ENCODE peak calls at places on chromosome 13, in eight cellular contexts. Z, D, X, W, R, P, J and Q are unnamed samples. For H3K9me3, the result is how much of the 10 kb centered on the place peaks cover.

GRCh38 chr13:107834268-107834667 is 381.1 kb downstream of the LIG4 start:
- DNase-seq in J (peak), Z (no peak), X (no peak), W (no peak), D (no peak), P (no peak), R (no peak), Q (no peak)

GRCh38 chr13:103403814-103404213 is 337.6 kb upstream of the SLC10A2 start:
- DNase-seq in Z (no peak), R (no peak), D (no peak), P (no peak), X (no peak), J (no peak), W (no peak), Q (no peak)

GRCh38 chr13:113141591-113141950 is 16.9 kb upstream of the PROZ start:
- DNase-seq in X (no peak), P (no peak), D (no peak), J (no peak), Z (no peak), W (no peak), R (no peak), Q (no peak)

GRCh38 chr13:32407854-32408253 is 20.1 kb downstream of the N4BP2L1 start:
- DNase-seq in X (no peak), R (no peak), J (no peak), P (no peak), D (no peak), Z (no peak), W (no peak), Q (no peak)

GRCh38 chr13:113418722-113419049 is 34.6 kb downstream of the ADPRHL1 start:
- DNase-seq in Z (no peak), X (no peak), W (no peak), R (no peak), J (no peak), P (no peak), D (no peak), Q (no peak)

GRCh38 chr13:30615851-30616311 is 1.8 kb upstream of the USPL1 start:
- DNase-seq in D (no peak), W (no peak), X (peak), P (no peak), R (no peak), Z (peak), J (peak), Q (no peak)

GRCh38 chr13:53052675-53053074 is 24.1 kb downstream of the OLFM4 start:
- DNase-seq in W (no peak), P (no peak), R (no peak), J (no peak), X (no peak), D (no peak), Z (no peak), Q (no peak)

GRCh38 chr13:112955956-112956355 is 13.1 kb upstream of the MCF2L start:
- DNase-seq in J (no peak), W (peak), P (no peak), X (no peak), Z (no peak), D (no peak), R (no peak), Q (no peak)

GRCh38 chr13:43783820-43784219 is 3.0 kb downstream of the ENOX1 start:
- DNase-seq in Z (peak), D (no peak), P (no peak), J (peak), W (no peak), R (no peak), X (no peak), Q (no peak)

GRCh38 chr13:42485272-42485671 is 88.7 kb upstream of the TNFSF11 start:
- DNase-seq in Z (no peak), D (no peak), J (no peak), P (no peak), X (no peak), W (no peak), R (no peak), Q (no peak)

GRCh38 chr13:102846261-102847015 is 606 bp downstream of the ERCC5 start:
- DNase-seq in X (no peak), R (no peak), D (no peak), J (peak), Z (peak), P (peak), W (no peak), Q (no peak)

GRCh38 chr13:73849292-73849691 is 284.9 kb downstream of the KLF12 start:
- DNase-seq in P (no peak), X (no peak), R (no peak), Z (peak), W (no peak), J (peak), D (no peak), Q (no peak)

GRCh38 chr13:43908156-43909126 is 28.7 kb downstream of the LACC1 start:
- DNase-seq in P (no peak), J (peak), Z (peak), W (no peak), X (peak), D (no peak), R (peak), Q (no peak)

GRCh38 chr13:45381196-45381595 is 37.0 kb downstream of the SLC25A30 start:
- DNase-seq in X (no peak), D (no peak), Z (no peak), P (no peak), J (no peak), W (no peak), R (no peak), Q (no peak)

GRCh38 chr13:87087741-87088140 is 583.4 kb upstream of the SLITRK5 start:
- DNase-seq in W (no peak), J (peak), P (no peak), Z (no peak), D (no peak), R (no peak), X (no peak), Q (no peak)

GRCh38 chr13:54484166-54484565 is 1455.6 kb downstream of the OLFM4 start:
- DNase-seq in R (no peak), X (no peak), J (no peak), P (no peak), Z (no peak), D (no peak), W (no peak), Q (no peak)

GRCh38 chr13:54486421-54487166 is 1458.0 kb downstream of the OLFM4 start:
- DNase-seq in P (no peak), W (no peak), D (no peak), Z (no peak), X (no peak), R (no peak), J (no peak), Q (no peak)

GRCh38 chr13:54492995-54493394 is 1464.4 kb downstream of the OLFM4 start:
- DNase-seq in D (no peak), R (no peak), Z (no peak), X (no peak), J (no peak), P (no peak), W (no peak), Q (no peak)

GRCh38 chr13:54489359-54489758 is 1460.7 kb downstream of the OLFM4 start:
- DNase-seq in J (no peak), P (no peak), R (no peak), Z (no peak), X (no peak), W (no peak), D (no peak), Q (no peak)
- H3K9me3 ChIP-seq in J (under half), P (under half), R (under half), Z (under half), X (under half), W (under half), D (under half), Q (under half)

GRCh38 chr13:51271528-51272070 is 49.4 kb downstream of the FAM124A start:
- DNase-seq in Z (peak), R (no peak), D (no peak), J (peak), X (no peak), W (no peak), P (no peak), Q (no peak)
- H3K4me3 ChIP-seq in Z (no peak), R (no peak), D (no peak), J (no peak), X (no peak), W (no peak), P (no peak), Q (no peak)

DNA sequence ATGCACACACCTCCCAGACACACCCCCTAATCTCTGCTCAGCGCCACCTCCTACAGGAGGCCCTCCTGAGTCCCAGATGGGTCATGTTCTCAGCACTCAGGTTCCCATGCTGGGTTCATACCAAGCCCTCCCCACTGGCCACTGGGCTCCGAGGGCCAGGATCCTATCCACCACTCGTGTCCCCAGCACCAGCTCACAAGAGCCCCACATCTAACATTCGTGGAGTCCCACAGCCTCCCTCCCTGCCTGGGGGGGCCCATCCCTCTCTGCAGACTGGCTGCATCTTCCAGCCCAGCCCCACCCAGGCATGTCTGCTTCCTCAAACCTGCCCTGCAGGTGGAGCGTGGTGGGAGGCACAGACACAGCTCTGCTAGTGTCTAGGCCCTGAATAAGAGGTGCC is 227.4 kb downstream of the TUBA3C start:
- DNase-seq in Z (no peak), R (no peak), P (no peak), D (no peak), W (peak), J (no peak), X (no peak), Q (no peak)
- H3K9me3 ChIP-seq in Z (under half), R (half or more), P (under half), D (under half), W (under half), J (under half), X (under half), Q (under half)

DNA sequence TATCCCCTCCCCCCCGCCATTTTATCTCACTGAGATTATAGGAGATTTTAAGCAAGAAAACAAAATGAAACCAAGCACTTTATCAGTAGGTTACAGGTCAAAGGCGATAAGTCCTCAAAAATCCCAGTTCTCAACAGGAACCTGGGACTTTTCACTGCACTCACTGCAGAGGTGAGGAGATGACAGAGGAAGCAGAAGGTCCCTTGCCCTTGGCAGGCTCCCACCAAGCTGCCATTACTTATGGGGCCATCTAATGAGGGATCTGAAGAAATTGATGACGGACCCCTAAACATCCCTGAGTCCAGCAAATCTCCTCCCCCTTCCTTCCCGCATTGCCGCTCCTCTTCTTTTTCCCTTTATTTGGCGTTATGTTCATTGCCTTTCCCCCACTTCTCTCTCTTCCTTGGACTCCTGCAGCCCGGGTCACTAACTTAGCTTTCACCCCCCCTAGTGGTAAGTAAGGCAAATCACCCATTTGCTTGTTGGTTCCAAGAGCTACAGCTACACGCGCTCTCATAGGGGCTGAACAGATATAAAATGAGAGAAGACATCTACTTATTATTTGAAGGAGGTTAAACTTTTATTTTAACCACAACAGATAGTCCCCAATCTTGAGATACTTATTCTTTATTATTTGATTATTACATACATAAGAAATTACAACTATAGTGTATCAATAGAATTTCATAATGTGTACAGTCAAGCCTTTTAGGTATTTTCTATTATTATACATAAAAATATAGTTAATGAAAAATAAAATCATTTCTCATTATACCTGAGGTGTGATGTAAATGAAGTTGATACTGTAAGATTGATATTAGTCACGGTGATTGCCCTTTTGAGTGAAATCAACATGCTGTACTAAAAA is 52.0 kb upstream of the ARGLU1 start:
- DNase-seq in Z (peak), D (no peak), R (peak), P (no peak), X (peak), W (no peak), J (peak), Q (no peak)
- H3K4me3 ChIP-seq in Z (no peak), D (no peak), R (no peak), P (peak), X (no peak), W (no peak), J (peak), Q (no peak)

GRCh38 chr13:105774739-105775460 is 760.6 kb downstream of the EFNB2 start:
- DNase-seq in J (peak), W (no peak), R (no peak), D (no peak), X (no peak), Z (no peak), P (no peak), Q (no peak)
- H3K9me3 ChIP-seq in J (under half), W (under half), R (under half), D (under half), X (under half), Z (under half), P (under half), Q (under half)

GRCh38 chr13:80339841-80340642 is 884 bp downstream of the SPRY2 start:
- DNase-seq in W (peak), D (no peak), R (no peak), X (peak), J (peak), Z (peak), P (peak), Q (no peak)
- H3K4me3 ChIP-seq in W (peak), D (peak), R (peak), X (peak), J (peak), Z (peak), P (peak), Q (peak)

GRCh38 chr13:90253806-90254205 is 1093.7 kb upstream of the MIR17HG start:
- DNase-seq in Z (no peak), J (no peak), W (no peak), D (no peak), P (no peak), X (no peak), R (no peak), Q (no peak)
- H3K9me3 ChIP-seq in Z (under half), J (under half), W (under half), D (under half), P (under half), X (under half), R (under half), Q (under half)

GRCh38 chr13:46624821-46625220 is 71.9 kb downstream of the LRCH1 start:
- DNase-seq in J (no peak), X (no peak), R (no peak), P (no peak), D (no peak), W (no peak), Z (no peak), Q (no peak)

GRCh38 chr13:46621133-46621532 is 68.2 kb downstream of the LRCH1 start:
- DNase-seq in J (no peak), D (no peak), P (no peak), X (no peak), R (no peak), W (no peak), Z (no peak), Q (no peak)

GRCh38 chr13:46622013-46622917 is 69.3 kb downstream of the LRCH1 start:
- DNase-seq in X (no peak), R (no peak), Z (no peak), D (no peak), W (no peak), P (no peak), J (no peak), Q (no peak)

GRCh38 chr13:46624353-46624752 is 71.4 kb downstream of the LRCH1 start:
- DNase-seq in X (no peak), J (no peak), D (no peak), P (no peak), Z (no peak), R (no peak), W (no peak), Q (no peak)

DNA sequence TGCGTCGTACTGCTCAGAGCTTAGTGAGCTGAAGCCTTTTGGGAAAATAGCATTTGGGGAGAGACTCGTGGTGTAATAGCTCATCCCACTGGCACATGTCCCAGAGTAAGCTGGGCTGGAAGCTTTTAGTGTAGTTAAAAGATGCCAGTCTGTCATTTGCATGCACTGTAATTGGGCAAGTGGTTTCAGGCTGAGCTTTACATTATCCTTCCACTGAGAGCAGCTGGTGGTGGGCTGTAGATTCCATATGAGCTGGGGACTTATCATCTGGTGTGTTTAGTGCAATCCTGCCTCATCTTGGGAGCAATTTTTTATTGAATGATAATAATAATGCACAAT is 69.9 kb downstream of the LRCH1 start:
- DNase-seq in D (no peak), J (peak), W (no peak), R (peak), Z (no peak), P (peak), X (peak), Q (no peak)
- H3K4me3 ChIP-seq in D (no peak), J (no peak), W (no peak), R (no peak), Z (no peak), P (peak), X (no peak), Q (no peak)

GRCh38 chr13:40875048-40875447 is 85.6 kb downstream of the SLC25A15 start:
- DNase-seq in D (no peak), J (no peak), X (no peak), Z (no peak), R (no peak), W (no peak), P (no peak), Q (no peak)
- H3K9me3 ChIP-seq in D (half or more), J (under half), X (half or more), Z (under half), R (under half), W (under half), P (half or more), Q (under half)

GRCh38 chr13:110867380-110867779 is 47.5 kb downstream of the ANKRD10 start:
- DNase-seq in R (no peak), W (no peak), Z (no peak), P (no peak), D (no peak), X (no peak), J (no peak), Q (no peak)

GRCh38 chr13:110869231-110869804 is 45.6 kb downstream of the ANKRD10 start:
- DNase-seq in D (no peak), J (peak), X (no peak), Z (no peak), R (no peak), P (no peak), W (no peak), Q (no peak)

GRCh38 chr13:110872034-110872767 is 42.7 kb downstream of the ANKRD10 start:
- DNase-seq in W (no peak), X (no peak), Z (no peak), J (no peak), R (no peak), P (no peak), D (no peak), Q (no peak)

GRCh38 chr13:110868631-110869165 is 46.2 kb downstream of the ANKRD10 start:
- DNase-seq in Z (no peak), D (no peak), X (no peak), W (no peak), R (no peak), J (no peak), P (no peak), Q (no peak)

DNA sequence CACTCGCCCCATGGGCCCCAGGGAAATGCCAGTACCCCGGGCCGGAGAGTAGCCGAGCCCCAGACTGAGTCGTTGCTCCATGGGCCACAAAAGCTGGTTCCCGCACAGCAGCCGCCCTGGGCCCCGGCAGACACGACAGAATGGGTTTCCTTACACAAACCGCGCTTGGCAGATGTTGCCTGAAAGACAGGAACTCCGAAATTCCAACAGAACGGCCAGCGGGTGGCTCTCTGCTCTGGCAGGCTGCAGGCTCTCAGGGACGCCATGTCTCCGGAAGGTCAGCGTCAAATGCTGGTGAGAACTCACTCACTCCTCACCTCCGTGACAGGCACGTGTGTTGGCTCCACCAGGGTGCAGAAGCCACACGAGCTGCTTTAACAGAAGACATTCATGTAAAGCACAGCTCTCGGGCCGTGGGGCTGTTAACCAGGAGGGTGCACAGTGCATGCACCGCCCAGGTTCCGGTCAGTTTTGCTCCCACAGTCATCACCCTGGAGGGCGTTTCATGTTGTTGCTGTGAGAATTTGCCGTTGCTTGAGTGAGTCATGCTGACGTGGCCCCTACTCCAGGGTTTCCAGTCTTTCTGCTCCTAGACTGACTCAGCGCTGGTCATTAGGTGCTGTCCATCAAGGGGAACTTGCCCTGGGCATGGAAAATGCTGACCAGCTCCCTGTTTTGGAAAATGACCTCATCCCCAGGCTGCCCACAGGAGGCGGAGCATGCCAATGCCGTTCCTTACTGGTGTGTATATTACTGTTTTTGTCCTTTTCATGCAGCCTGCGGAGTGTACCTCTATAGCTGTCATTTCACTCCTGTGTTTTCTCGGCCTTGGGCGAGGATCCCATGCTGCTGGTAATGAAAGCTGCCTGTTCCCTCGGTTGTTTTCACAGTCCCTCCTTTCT is 44.8 kb downstream of the ANKRD10 start:
- DNase-seq in W (peak), R (peak), X (peak), Z (peak), J (peak), P (peak), D (peak), Q (peak)
- H3K4me3 ChIP-seq in W (peak), R (peak), X (peak), Z (no peak), J (peak), P (peak), D (peak), Q (peak)